ENCODE peak calls at places on chromosome 11, in nine cellular contexts. Z, X, V, I, B, K, E, T and J are unnamed samples.

GRCh38 chr11:84503503-84503902 is 1123.6 kb downstream of the DLG2 start:
- ATAC-seq in Z (no peak), K (no peak), I (no peak), T (no peak), X (no peak), B (no peak), E (no peak), V (no peak), J (no peak)

GRCh38 chr11:96015911-96016565 is 92.1 kb upstream of the MTMR2 start:
- ATAC-seq in B (no peak), T (no peak), V (no peak), E (no peak), Z (no peak), X (no peak), K (no peak), I (peak), J (no peak)

GRCh38 chr11:123357353-123357989 is 72.6 kb upstream of the GRAMD1B start:
- ATAC-seq in T (no peak), B (no peak), X (no peak), Z (no peak), V (no peak), K (no peak), E (no peak), I (peak), J (no peak)

GRCh38 chr11:78370406-78371172 is 47.0 kb downstream of the GAB2 start:
- ATAC-seq in B (peak), T (no peak), E (peak), K (no peak), Z (peak), X (peak), I (no peak), V (no peak), J (no peak)

GRCh38 chr11:132072044-132072879 is 701.8 kb downstream of the NTM start:
- ATAC-seq in E (peak), Z (no peak), K (no peak), B (no peak), X (peak), T (no peak), I (no peak), V (no peak), J (no peak)

GRCh38 chr11:1920909-1921575 is 1.5 kb downstream of the TNNT3 start:
- ATAC-seq in K (no peak), V (no peak), Z (no peak), T (peak), E (peak), I (peak), B (no peak), X (no peak), J (peak)

GRCh38 chr11:125404811-125405481 is 91.1 kb downstream of the FEZ1 start:
- ATAC-seq in V (peak), B (peak), I (peak), X (peak), Z (peak), T (peak), E (peak), K (peak), J (peak)

GRCh38 chr11:9574806-9575530 is 1.5 kb downstream of the WEE1 start:
- ATAC-seq in K (no peak), E (peak), Z (no peak), B (peak), I (no peak), V (no peak), T (no peak), X (peak), J (no peak)

GRCh38 chr11:132158091-132158490 is 787.7 kb downstream of the NTM start:
- ATAC-seq in B (peak), T (no peak), K (no peak), E (no peak), V (no peak), X (peak), Z (peak), I (no peak), J (no peak)

GRCh38 chr11:3981084-3981633 is 113.4 kb upstream of the RRM1 start:
- ATAC-seq in X (peak), K (no peak), B (no peak), Z (no peak), E (no peak), I (no peak), T (no peak), V (no peak), J (peak)